ENCODE peak calls at places on chromosomes 2 and 18, in seven cellular contexts. I, J, K, W, O, U and C are unnamed samples.

GRCh38 chr2:32742381-32742780 is 114.5 kb downstream of the TTC27 start:
- DNase-seq in J (no peak), W (no peak), O (no peak), I (no peak), U (no peak), K (no peak), C (no peak)

GRCh38 chr18:26227051-26227672 is 917 bp downstream of the TAF4B start:
- DNase-seq in K (peak), U (no peak), I (peak), O (no peak), W (no peak), J (peak), C (no peak)

GRCh38 chr18:37578886-37579513 is 13.4 kb upstream of the CELF4 start:
- DNase-seq in J (no peak), O (peak), K (peak), W (peak), I (peak), U (peak), C (no peak)

GRCh38 chr2:113703404-113704299 is 52.8 kb downstream of the SLC35F5 start:
- DNase-seq in W (no peak), O (no peak), K (peak), I (no peak), U (no peak), J (no peak), C (no peak)

GRCh38 chr2:26670171-26670570 is 22.4 kb upstream of the KCNK3 start:
- DNase-seq in I (peak), J (no peak), U (no peak), W (peak), K (no peak), O (no peak), C (peak)

GRCh38 chr2:30744823-30745222 is 62.4 kb downstream of the CAPN13 start:
- DNase-seq in U (no peak), W (no peak), O (no peak), I (no peak), J (no peak), K (no peak), C (no peak)

GRCh38 chr2:178579006-178579405 is 98.7 kb downstream of the PLEKHA3 start:
- DNase-seq in I (peak), J (no peak), U (no peak), K (no peak), O (no peak), W (peak), C (peak)

GRCh38 chr2:215427585-215427984 is 8.3 kb downstream of the FN1 start:
- DNase-seq in O (no peak), U (no peak), W (peak), K (no peak), I (peak), J (no peak), C (no peak)

GRCh38 chr2:191699341-191699945 is 21.5 kb downstream of the NABP1 start:
- DNase-seq in O (no peak), W (no peak), K (no peak), J (no peak), U (no peak), I (no peak), C (no peak)

GRCh38 chr18:28961669-28962228 is 784.8 kb upstream of the CDH2 start:
- DNase-seq in O (peak), J (peak), I (peak), K (peak), U (peak), W (peak), C (no peak)

GRCh38 chr2:54957321-54957999 is 92.8 kb downstream of the RTN4 start:
- DNase-seq in U (no peak), O (no peak), W (no peak), J (no peak), I (no peak), K (peak), C (no peak)

GRCh38 chr2:11773111-11773510 is 26.7 kb downstream of the LPIN1 start:
- DNase-seq in J (no peak), W (no peak), U (no peak), O (no peak), I (no peak), K (no peak), C (no peak)

GRCh38 chr18:77132369-77133050 is at the start of gene MBP:
- DNase-seq in K (peak), I (peak), U (peak), W (no peak), J (peak), O (no peak), C (peak)

GRCh38 chr2:205089958-205090357 is 544.7 kb downstream of the PARD3B start:
- DNase-seq in O (no peak), I (no peak), K (no peak), W (no peak), U (no peak), J (no peak), C (no peak)

GRCh38 chr2:205087862-205088261 is 542.6 kb downstream of the PARD3B start:
- DNase-seq in K (no peak), I (no peak), W (no peak), U (no peak), J (no peak), O (no peak), C (no peak)

GRCh38 chr2:205091411-205091810 is 546.1 kb downstream of the PARD3B start:
- DNase-seq in U (no peak), I (no peak), O (no peak), K (no peak), J (no peak), W (no peak), C (no peak)

DNA sequence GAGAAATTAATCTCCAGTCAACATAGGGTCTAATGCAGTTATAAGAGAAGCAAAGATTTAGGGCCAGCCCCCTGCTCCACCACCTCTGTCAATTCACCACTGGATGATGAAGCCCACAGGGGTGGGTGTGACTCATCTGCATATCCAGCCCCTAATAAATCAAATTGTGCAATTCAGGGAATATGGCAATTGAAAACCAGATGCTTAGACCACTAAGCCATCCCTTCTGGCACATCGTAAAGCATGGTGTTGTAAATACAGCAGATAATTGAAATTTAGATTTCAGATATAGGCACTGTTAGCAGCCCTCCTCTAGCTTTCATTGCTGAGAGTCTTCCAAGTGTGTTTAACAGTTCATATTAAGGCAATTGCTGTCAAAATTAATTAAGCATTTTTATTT is 541.4 kb downstream of the PARD3B start:
- DNase-seq in K (no peak), W (peak), I (peak), O (no peak), U (no peak), J (no peak), C (no peak)
- H3K4me2 ChIP-seq in K (no peak), W (no peak), I (no peak), O (no peak), U (no peak), J (no peak), C (no peak)

GRCh38 chr2:24105816-24106215 is 17.3 kb downstream of the PFN4 start:
- DNase-seq in U (no peak), O (no peak), I (peak), J (no peak), K (no peak), W (no peak), C (no peak)
- H2AFZ ChIP-seq in U (no peak), O (no peak), I (no peak), J (no peak), K (no peak), W (no peak), C (no peak)

DNA sequence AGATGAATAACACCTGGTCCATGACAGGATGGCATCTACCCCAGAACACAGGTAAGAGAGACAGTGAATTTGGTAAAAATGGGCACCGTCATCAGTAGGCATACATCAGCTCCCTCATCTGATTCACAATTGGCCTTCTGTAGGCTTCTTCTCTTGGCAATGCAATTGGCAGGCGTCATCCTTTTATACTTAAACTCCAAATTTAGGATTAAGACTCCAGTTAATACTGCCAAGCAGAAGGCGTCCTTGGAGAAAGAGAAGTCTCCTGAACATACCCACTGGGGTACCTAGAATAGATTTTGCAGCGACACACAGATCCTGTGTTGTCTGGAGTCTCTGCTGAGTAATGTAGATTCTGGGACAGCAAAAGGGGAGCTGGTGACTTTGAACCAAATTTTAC is 628 bp upstream of the METAP1D start:
- DNase-seq in O (no peak), J (no peak), W (no peak), K (peak), I (peak), U (peak), C (peak)
- H3K4me2 ChIP-seq in O (peak), J (peak), W (peak), K (peak), I (peak), U (peak), C (peak)

DNA sequence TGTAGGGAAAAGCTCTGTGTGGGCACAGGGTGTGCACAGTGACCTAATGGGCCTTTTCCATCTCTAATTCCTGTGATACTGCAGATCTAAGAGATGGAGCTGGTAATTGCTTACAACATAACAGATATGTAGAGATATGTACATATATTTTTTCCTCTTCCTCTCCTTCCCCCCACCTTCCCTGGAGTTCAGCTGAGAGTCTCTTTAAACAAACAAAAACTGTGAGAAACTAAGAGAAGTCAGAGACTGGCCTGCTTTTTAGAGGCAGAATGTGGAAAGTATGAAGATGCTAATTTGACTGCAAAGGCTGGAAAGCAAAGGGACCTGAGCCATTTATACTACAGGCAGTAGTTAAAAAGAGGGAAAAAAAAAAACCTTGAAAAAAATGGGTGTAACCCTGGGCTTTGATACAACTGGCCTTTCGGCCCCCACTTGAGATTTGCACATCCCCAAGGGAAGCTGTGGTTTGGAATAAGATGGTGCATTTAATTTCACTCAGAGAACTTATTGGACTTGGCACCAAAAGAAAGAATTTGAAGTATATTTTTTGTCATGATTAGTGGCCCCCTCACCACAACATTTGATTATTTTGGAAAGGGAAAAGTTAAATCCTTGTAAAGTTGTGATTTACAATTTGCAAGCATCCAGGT is 502.2 kb upstream of the ZEB2 start:
- DNase-seq in W (peak), I (peak), J (no peak), U (no peak), K (no peak), O (no peak), C (no peak)
- H2AFZ ChIP-seq in W (no peak), I (peak), J (no peak), U (no peak), K (peak), O (no peak), C (peak)

GRCh38 chr2:111238336-111238735 is 117.6 kb downstream of the BCL2L11 start:
- DNase-seq in O (no peak), K (no peak), I (no peak), J (no peak), U (no peak), W (no peak), C (no peak)

GRCh38 chr2:111235192-111235591 is 114.5 kb downstream of the BCL2L11 start:
- DNase-seq in K (no peak), I (no peak), U (no peak), W (no peak), O (no peak), J (no peak), C (no peak)

GRCh38 chr2:111239107-111239506 is 118.4 kb downstream of the BCL2L11 start:
- DNase-seq in I (no peak), J (no peak), W (no peak), O (no peak), U (no peak), K (no peak), C (no peak)

GRCh38 chr2:111235616-111236015 is 114.9 kb downstream of the BCL2L11 start:
- DNase-seq in W (no peak), U (no peak), K (no peak), J (no peak), O (no peak), I (no peak), C (no peak)

DNA sequence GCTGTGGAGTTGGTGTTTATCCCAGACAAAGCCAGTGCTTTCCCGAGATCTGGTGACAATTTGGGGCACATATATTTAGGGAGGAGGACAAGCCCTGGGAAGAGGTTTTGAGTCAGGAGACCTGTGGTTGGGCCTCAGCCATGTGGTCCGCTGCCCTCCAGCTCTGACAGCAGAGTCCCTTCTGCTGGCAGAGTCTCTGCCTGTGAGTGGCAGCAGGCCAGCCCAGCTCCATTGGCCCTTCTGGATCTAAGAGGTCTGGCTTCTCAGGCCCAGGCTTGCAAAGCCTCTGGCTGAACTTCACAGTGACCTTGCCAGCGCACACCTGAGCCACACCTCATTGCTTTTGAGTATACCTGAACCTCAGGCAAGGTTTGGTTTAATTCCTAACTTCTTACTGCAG is 115.3 kb downstream of the BCL2L11 start:
- DNase-seq in W (no peak), I (no peak), O (no peak), J (no peak), U (no peak), K (no peak), C (no peak)
- H3K4me2 ChIP-seq in W (no peak), I (no peak), O (no peak), J (no peak), U (no peak), K (no peak), C (no peak)

GRCh38 chr18:24491882-24492281 is 31.4 kb downstream of the HRH4 start:
- DNase-seq in K (no peak), W (no peak), O (no peak), U (peak), J (no peak), I (no peak), C (no peak)
- H2AFZ ChIP-seq in K (peak), W (no peak), O (no peak), U (peak), J (peak), I (peak), C (no peak)

GRCh38 chr2:122660786-122661634 is 905.6 kb downstream of the TSN start:
- DNase-seq in U (no peak), J (peak), K (peak), W (no peak), O (no peak), I (no peak), C (no peak)
- H3K4me2 ChIP-seq in U (no peak), J (peak), K (peak), W (no peak), O (no peak), I (no peak), C (no peak)